ENCODE peak calls at places on chromosomes 2 and 18, in six cellular contexts. D is stomach, O is upper lobe of left lung, C is A549, F is tibial nerve, Q is ovary. K is an unnamed sample.

GRCh38 chr2:20538308-20539132 is 91.6 kb downstream of the RHOB start:
- DNase-seq in D (no peak), O (no peak), C (no peak), F (no peak), Q (no peak), K (no peak)

GRCh38 chr2:18684202-18685040 is 95.1 kb upstream of the NT5C1B start:
- DNase-seq in D (no peak), O (no peak), C (no peak), F (no peak), Q (no peak), K (peak; percentile 13)

GRCh38 chr2:71071681-71072398 is 3.4 kb downstream of the NAGK start:
- DNase-seq in D (no peak), O (no peak), C (no peak), F (no peak), Q (no peak), K (peak; percentile 46)

GRCh38 chr2:216648105-216648504 is 14.9 kb downstream of the IGFBP2 start:
- DNase-seq in D (no peak), O (no peak), C (no peak), F (no peak), Q (no peak), K (no peak)

GRCh38 chr18:21179590-21180220 is 62.3 kb upstream of the GREB1L start:
- DNase-seq in D (peak; percentile 34), O (no peak), C (peak; percentile 52), F (no peak), Q (peak; percentile 68), K (peak; percentile 35)

GRCh38 chr2:85804583-85804982 is 50.8 kb downstream of the ATOH8 start:
- DNase-seq in D (no peak), O (no peak), C (peak; percentile 36), F (no peak), Q (peak; percentile 11), K (peak; percentile 5)

GRCh38 chr2:207200136-207200535 is 34.4 kb upstream of the KLF7 start:
- DNase-seq in D (no peak), O (no peak), C (no peak), F (no peak), Q (no peak), K (no peak)

GRCh38 chr18:56168049-56168781 is 470.2 kb downstream of the TXNL1 start:
- DNase-seq in D (no peak), O (no peak), C (peak; percentile 15), F (no peak), Q (peak; percentile 55), K (no peak)

GRCh38 chr2:172086349-172087190 is 1.3 kb downstream of the DLX1 start:
- DNase-seq in D (no peak), O (peak; percentile 82), C (no peak), F (no peak), Q (no peak), K (peak; percentile 44)

GRCh38 chr2:230687498-230687897 is 25.1 kb upstream of the CAB39 start:
- DNase-seq in D (no peak), O (no peak), C (peak; percentile 38), F (no peak), Q (no peak), K (peak; percentile 42)

GRCh38 chr2:12169060-12169406 is 422.6 kb downstream of the LPIN1 start:
- DNase-seq in D (no peak), O (no peak), C (no peak), F (no peak), Q (peak; percentile 32), K (no peak)

GRCh38 chr2:3536682-3537632 is 17.6 kb upstream of the ADI1 start:
- DNase-seq in D (no peak), O (peak; percentile 37), C (peak; percentile 72), F (no peak), Q (peak; percentile 72), K (no peak)

DNA sequence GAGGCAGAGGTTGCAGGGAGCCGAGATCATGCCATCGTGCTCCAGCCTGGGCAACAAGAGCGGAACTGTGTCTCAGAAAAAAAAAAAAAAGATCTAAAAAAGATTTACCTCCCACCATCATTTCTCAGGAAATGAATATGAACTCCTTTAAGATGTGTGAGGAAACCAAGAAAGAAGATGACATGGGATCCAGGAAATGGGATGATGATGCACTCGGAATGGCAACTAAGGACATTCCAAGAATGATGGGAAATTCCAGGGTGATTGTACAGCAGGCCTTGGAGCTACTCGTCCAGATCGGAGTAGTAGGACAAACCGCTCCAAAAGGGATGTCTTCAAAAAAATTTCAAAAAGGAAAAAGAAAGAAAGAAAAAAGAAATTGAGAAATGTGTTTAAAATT is 84.9 kb upstream of the PMAIP1 start:
- DNase-seq in D (no peak), O (no peak), C (peak; percentile 32), F (no peak), Q (no peak), K (no peak)
- H3K4me3 ChIP-seq in D (no peak overlapping the region), O (no peak overlapping the region), C (no peak overlapping the region), F (no peak overlapping the region), Q (no peak overlapping the region), K (no peak overlapping the region)

GRCh38 chr2:167579826-167580225 is 667.6 kb downstream of the STK39 start:
- DNase-seq in D (no peak), O (no peak), C (no peak), F (no peak), Q (no peak), K (no peak)
- TF ChIP-seq EP300 in D (no peak), O (no peak), C (no peak), F (peak; percentile 37), Q (no peak), K (no peak)

GRCh38 chr2:108591163-108591562 is 56.9 kb downstream of the LIMS1 start:
- DNase-seq in D (no peak), O (no peak), C (no peak), F (no peak), Q (no peak), K (no peak)
- H3K4me1 ChIP-seq in D (peaks cover 59% of the 10 kb centered on the region), O (peaks cover 65% of the 10 kb centered on the region), C (peaks cover 82% of the 10 kb centered on the region), F (peaks cover 48% of the 10 kb centered on the region), Q (peaks cover 18% of the 10 kb centered on the region), K (peaks cover 43% of the 10 kb centered on the region)

GRCh38 chr2:104853401-104853925 is 452 bp upstream of the POU3F3 start:
- DNase-seq in D (no peak), O (peak; percentile 86), C (no peak), F (no peak), Q (no peak), K (no peak)

GRCh38 chr2:104854507-104855173 is 725 bp downstream of the POU3F3 start:
- DNase-seq in D (no peak), O (peak; percentile 72), C (no peak), F (no peak), Q (no peak), K (no peak)

GRCh38 chr2:104855174-104856085 is 1.5 kb downstream of the POU3F3 start:
- DNase-seq in D (no peak), O (peak; percentile 81), C (no peak), F (no peak), Q (no peak), K (no peak)

GRCh38 chr2:104852161-104852689 is 1.7 kb upstream of the POU3F3 start:
- DNase-seq in D (no peak), O (peak; percentile 81), C (no peak), F (no peak), Q (no peak), K (no peak)

DNA sequence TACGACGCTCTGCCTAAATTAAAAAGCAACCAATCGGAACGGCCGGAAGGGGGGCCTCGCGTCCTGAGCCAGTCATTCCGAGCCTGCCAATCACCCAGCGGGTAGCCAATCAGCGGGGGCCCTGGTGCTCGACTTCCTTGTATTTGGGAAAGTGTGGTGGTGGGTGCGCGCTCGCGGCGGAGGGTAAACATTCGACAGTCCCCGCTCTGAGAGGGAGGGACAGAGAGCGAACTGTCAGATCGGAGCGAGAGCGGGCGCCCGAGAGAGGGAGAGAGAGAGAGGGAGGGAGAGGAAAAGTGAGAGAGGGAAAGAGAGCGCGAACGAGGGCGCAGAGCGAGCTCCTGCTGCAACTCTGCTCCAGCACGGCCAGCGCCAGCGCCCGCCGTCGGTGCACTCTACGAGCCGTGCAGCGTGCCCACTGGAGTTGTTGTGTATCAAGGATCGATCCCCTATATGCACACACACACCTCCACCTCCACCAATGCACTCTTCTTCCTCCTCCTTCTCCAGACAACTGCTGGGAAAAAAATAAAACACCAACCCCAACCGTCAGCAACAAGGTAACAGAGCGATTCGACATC is at the start of gene POU3F3:
- DNase-seq in D (no peak), O (peak; percentile 83), C (peak; percentile 60), F (no peak), Q (peak; percentile 79), K (peak; percentile 66)
- H3K4me3 ChIP-seq in D (peak within 1 kb of the TSS; percentile 47), O (peak within 1 kb of the TSS; percentile 30), C (peak within 1 kb of the TSS; percentile 44), F (no peak within 1 kb of the TSS), Q (peak within 1 kb of the TSS; percentile 25), K (peak within 1 kb of the TSS; percentile 26)

DNA sequence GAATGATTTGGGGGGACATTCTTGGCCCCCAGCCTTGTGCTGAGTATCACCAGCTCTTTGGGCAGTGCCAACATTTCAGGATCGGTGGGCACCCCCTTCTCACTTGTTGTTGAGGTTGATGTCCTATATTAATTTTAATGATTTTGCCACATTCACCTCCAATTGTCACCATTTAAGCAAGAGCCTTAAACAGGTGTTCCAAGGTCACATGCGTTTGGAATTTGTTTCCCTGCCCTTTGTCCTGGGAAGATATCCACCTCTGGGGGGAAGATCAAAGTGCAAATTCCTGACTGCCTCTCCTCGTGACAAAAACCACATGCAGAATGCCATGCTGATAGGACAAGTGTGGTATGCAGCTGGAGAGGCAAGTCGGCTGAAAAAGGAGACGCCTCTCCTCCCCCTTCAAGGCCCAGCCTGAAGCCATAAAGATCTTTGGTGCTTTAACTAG is 72.5 kb upstream of the ID2 start:
- DNase-seq in D (no peak), O (no peak), C (no peak), F (no peak), Q (no peak), K (no peak)
- TF ChIP-seq EP300 in D (no peak), O (no peak), C (no peak), F (no peak), Q (no peak), K (no peak)

GRCh38 chr2:64649013-64649484 is 4.7 kb downstream of the SERTAD2 start:
- DNase-seq in D (peak; percentile 66), O (no peak), C (no peak), F (no peak), Q (no peak), K (peak; percentile 50)
- H3K4me1 ChIP-seq in D (peaks cover 54% of the 10 kb centered on the region), O (peaks cover 47% of the 10 kb centered on the region), C (peaks cover 68% of the 10 kb centered on the region), F (peaks cover 50% of the 10 kb centered on the region), Q (peaks cover 9% of the 10 kb centered on the region), K (peaks cover 40% of the 10 kb centered on the region)

GRCh38 chr2:25340340-25340886 is 1.3 kb downstream of the DNMT3A start:
- DNase-seq in D (no peak), O (peak; percentile 89), C (no peak), F (no peak), Q (peak; percentile 62), K (peak; percentile 57)
- H3K4me3 ChIP-seq in D (peak overlapping the region; percentile 96), O (peak overlapping the region; percentile 88), C (peak overlapping the region; percentile 70), F (peak overlapping the region; percentile 55), Q (peak overlapping the region; percentile 73), K (peak overlapping the region; percentile 42)

GRCh38 chr2:129820908-129821307 is 158.6 kb upstream of the RAB6C start:
- DNase-seq in D (no peak), O (no peak), C (no peak), F (no peak), Q (no peak), K (no peak)

GRCh38 chr2:129821445-129821844 is 158.0 kb upstream of the RAB6C start:
- DNase-seq in D (no peak), O (no peak), C (no peak), F (no peak), Q (no peak), K (no peak)

GRCh38 chr2:129817175-129817574 is 162.3 kb upstream of the RAB6C start:
- DNase-seq in D (no peak), O (no peak), C (no peak), F (no peak), Q (no peak), K (no peak)

GRCh38 chr2:129823044-129823443 is 156.4 kb upstream of the RAB6C start:
- DNase-seq in D (no peak), O (no peak), C (no peak), F (no peak), Q (no peak), K (no peak)

GRCh38 chr2:129819855-129820254 is 159.6 kb upstream of the RAB6C start:
- DNase-seq in D (no peak), O (no peak), C (no peak), F (no peak), Q (no peak), K (no peak)
- TF ChIP-seq EP300 in D (no peak), O (no peak), C (no peak), F (no peak), Q (no peak), K (no peak)

K was measured in transverse colon.